ENCODE peak calls at places on chromosomes 7 and 10, in seven cellular contexts. J is SJSA1; A is naive thymus-derived CD4-positive, alpha-beta T cell; O is BE2C; L is tibial artery; G is cardiac muscle cell; S is heart left ventricle. V is an unnamed sample.
A peak's percentile ranks its signal among the peaks of the same experiment; 100 is the strongest.

GRCh38 chr7:147415991-147416390 is 1174.6 kb upstream of the C7orf33 start:
- DNase-seq in A (no peak), G (no peak), J (no peak), O (no peak), L (no peak), S (no peak), V (no peak)

GRCh38 chr10:43420369-43421200 is 11.6 kb upstream of the HNRNPF start:
- DNase-seq in G (peak; percentile 72), A (peak; percentile 74), S (peak; percentile 91), L (peak; percentile 92), O (peak; percentile 82), J (peak; percentile 85), V (peak; percentile 94)

GRCh38 chr7:116988363-116988989 is 35.2 kb downstream of the ST7 start:
- DNase-seq in J (no peak), O (no peak), S (no peak), A (no peak), L (no peak), G (no peak), V (no peak)

GRCh38 chr10:13614530-13615332 is 28.0 kb downstream of the PRPF18 start:
- DNase-seq in L (no peak), A (no peak), J (peak; percentile 68), S (no peak), G (peak; percentile 9), O (peak; percentile 11), V (no peak)

GRCh38 chr7:129367700-129368388 is 66.4 kb upstream of the STRIP2 start:
- DNase-seq in J (peak; percentile 67), S (peak; percentile 54), L (peak; percentile 65), G (peak; percentile 89), O (peak; percentile 79), A (peak; percentile 62), V (peak; percentile 90)

GRCh38 chr10:102645741-102646609 is 1.7 kb downstream of the TRIM8 start:
- DNase-seq in S (peak; percentile 92), G (peak; percentile 68), J (peak; percentile 95), A (peak; percentile 52), O (peak; percentile 67), L (peak; percentile 98), V (peak; percentile 94)

GRCh38 chr7:64098-64521 is 128.3 kb upstream of the FAM20C start:
- DNase-seq in J (peak; percentile 62), G (peak; percentile 68), S (peak; percentile 60), A (no peak), L (peak; percentile 52), O (peak; percentile 39), V (peak; percentile 82)

GRCh38 chr10:128476845-128477244 is 350.6 kb upstream of the MKI67 start:
- DNase-seq in A (no peak), J (no peak), O (no peak), L (no peak), S (no peak), G (no peak), V (no peak)

GRCh38 chr7:48548667-48549066 is 375.7 kb upstream of the CDC14C start:
- DNase-seq in L (no peak), J (no peak), A (no peak), S (no peak), G (no peak), O (no peak), V (no peak)

GRCh38 chr7:142964502-142965246 is 2.5 kb upstream of the KEL start:
- DNase-seq in G (no peak), O (no peak), J (no peak), S (no peak), A (no peak), L (no peak), V (no peak)

GRCh38 chr7:27842851-27843250 is 102.9 kb downstream of the TAX1BP1 start:
- DNase-seq in J (no peak), L (no peak), G (no peak), S (no peak), O (no peak), A (no peak), V (no peak)

GRCh38 chr10:85976267-85976793 is 390.3 kb downstream of the GRID1 start:
- DNase-seq in A (no peak), S (no peak), O (no peak), J (no peak), L (no peak), G (no peak), V (no peak)

GRCh38 chr10:73097305-73097670 is 622 bp upstream of the P4HA1 start:
- DNase-seq in O (no peak), G (no peak), J (no peak), L (no peak), A (no peak), S (no peak), V (no peak)
- H3K4me3 ChIP-seq in O (peak overlapping the region; percentile 63), G (peak overlapping the region; percentile 90), J (peak overlapping the region; percentile 65), L (peak overlapping the region; percentile 67), A (peak overlapping the region; percentile 60), S (peak overlapping the region; percentile 90), V (peak overlapping the region; percentile 77)

GRCh38 chr10:5963071-5963470 is 14.3 kb downstream of the IL15RA start:
- DNase-seq in L (no peak), A (no peak), J (no peak), O (no peak), S (no peak), G (no peak), V (no peak)
- H3K36me3 ChIP-seq in L (peaks cover 4% of the 10 kb centered on the region), A (peaks cover 6% of the 10 kb centered on the region), J (no peaks in the 10 kb centered on the region), O (no peaks in the 10 kb centered on the region), S (peaks cover 22% of the 10 kb centered on the region), G (no peaks in the 10 kb centered on the region), V (no peaks in the 10 kb centered on the region)

DNA sequence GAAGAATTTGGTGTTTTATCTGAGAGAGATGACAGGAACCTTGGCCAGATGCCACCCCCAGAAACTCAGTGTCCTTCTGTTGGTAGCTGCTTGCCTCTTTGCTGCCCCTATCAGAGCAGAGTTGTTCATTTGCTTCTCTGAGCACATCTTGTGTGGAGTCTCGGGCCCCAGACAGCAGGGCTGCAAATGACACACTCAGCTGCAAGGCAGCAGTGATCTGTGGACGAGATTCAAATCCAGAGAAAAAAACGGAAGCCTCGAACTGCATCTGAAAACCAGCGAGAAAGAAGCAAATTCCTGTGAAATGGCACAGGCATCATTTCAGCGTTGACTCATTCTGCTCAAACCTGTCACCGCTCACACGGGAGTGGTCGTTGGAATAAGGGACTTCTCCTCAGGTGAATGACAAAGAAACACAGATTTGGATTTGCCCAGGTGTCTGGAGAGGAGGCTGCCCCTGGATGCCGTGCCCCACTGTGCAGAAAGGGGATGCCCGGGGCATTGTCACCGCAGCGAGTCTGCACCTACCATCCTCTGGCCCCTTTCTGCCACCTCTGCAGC is 144.7 kb downstream of the PFKFB3 start:
- DNase-seq in O (no peak), A (no peak), S (no peak), J (no peak), L (no peak), G (no peak), V (no peak)
- H3K4me3 ChIP-seq in O (peak overlapping the region; percentile 20), A (peak overlapping the region; percentile 54), S (no peak overlapping the region), J (no peak overlapping the region), L (no peak overlapping the region), G (no peak overlapping the region), V (no peak overlapping the region)

DNA sequence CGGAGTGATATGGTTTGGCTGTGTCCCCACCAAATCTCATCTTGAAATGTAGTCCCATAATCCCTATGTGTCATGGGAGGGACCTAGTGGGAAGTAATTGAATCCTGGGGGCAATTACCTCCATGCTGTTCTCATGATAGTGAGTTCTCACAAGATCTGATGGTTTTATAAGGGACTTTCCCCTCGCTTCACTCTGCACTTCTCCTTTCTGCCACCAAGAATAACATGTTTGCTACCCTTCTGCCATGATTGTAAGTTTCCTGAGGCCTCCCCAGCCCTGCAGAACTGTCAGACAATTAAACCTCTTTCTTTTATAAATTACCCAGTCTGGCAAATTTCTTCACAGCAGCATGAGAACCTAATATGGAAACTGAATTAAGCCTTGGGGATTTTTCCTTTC is 19.1 kb downstream of the FAM3C start:
- DNase-seq in L (no peak), S (no peak), A (no peak), J (no peak), G (no peak), O (no peak), V (no peak)
- H3K36me3 ChIP-seq in L (no peaks in the 10 kb centered on the region), S (peaks cover 33% of the 10 kb centered on the region), A (no peaks in the 10 kb centered on the region), J (peaks cover 72% of the 10 kb centered on the region), G (peaks cover 8% of the 10 kb centered on the region), O (peaks cover 43% of the 10 kb centered on the region), V (peaks cover 3% of the 10 kb centered on the region)

V was measured in aorta.